ENCODE peak calls at places on chromosomes 11 and 22, in ten cellular contexts. C is transverse colon, I is upper lobe of left lung, P is A549, M is stomach, N is GM12878, Y is ovary, O is suprapubic skin, B is HepG2, H is esophagus muscularis mucosa. L is an unnamed sample.

GRCh38 chr11:100823360-100823759 is 136.3 kb downstream of the ARHGAP42 start:
- DNase-seq in N (no peak), I (no peak), O (no peak), M (no peak), H (no peak), P (no peak), C (no peak), B (no peak), Y (no peak), L (no peak)

GRCh38 chr11:128503231-128503991 is 83.9 kb downstream of the ETS1 start:
- DNase-seq in I (no peak), B (no peak), Y (no peak), N (no peak), H (no peak), M (no peak), O (no peak), P (no peak), C (no peak), L (no peak)

GRCh38 chr11:74133416-74133815 is 37.4 kb downstream of the C2CD3 start:
- DNase-seq in P (peak), O (no peak), I (no peak), M (no peak), N (no peak), Y (no peak), C (no peak), H (no peak), B (no peak), L (no peak)

GRCh38 chr11:24253237-24253760 is 243.6 kb upstream of the LUZP2 start:
- DNase-seq in N (no peak), M (no peak), O (no peak), P (no peak), C (no peak), B (no peak), H (no peak), Y (no peak), I (no peak), L (no peak)

GRCh38 chr22:48705917-48706605 is 1121.6 kb downstream of the BRD1 start:
- DNase-seq in M (no peak), H (no peak), N (no peak), C (no peak), I (peak), B (no peak), Y (no peak), O (peak), P (no peak), L (no peak)

GRCh38 chr22:37681556-37682049 is 4.5 kb upstream of the NOL12 start:
- DNase-seq in M (peak), P (peak), Y (peak), C (peak), I (no peak), N (no peak), O (no peak), H (no peak), B (peak), L (no peak)

GRCh38 chr22:44638966-44639739 is 62.9 kb upstream of the PRR5 start:
- DNase-seq in I (peak), N (no peak), C (no peak), Y (no peak), M (no peak), B (no peak), H (peak), P (no peak), O (peak), L (peak)

GRCh38 chr11:44623716-44624491 is 58.4 kb downstream of the CD82 start:
- DNase-seq in C (peak), O (peak), Y (peak), N (no peak), P (no peak), B (no peak), I (no peak), H (peak), M (peak), L (no peak)

GRCh38 chr11:2790581-2790925 is 90.8 kb upstream of the KCNQ1OT1 start:
- DNase-seq in I (peak), M (peak), O (no peak), C (peak), Y (peak), B (no peak), P (no peak), N (no peak), H (no peak), L (no peak)

GRCh38 chr11:82978422-82979099 is 77.0 kb downstream of the DDIAS start:
- DNase-seq in N (peak), O (no peak), I (no peak), C (no peak), Y (no peak), P (peak), B (peak), M (no peak), H (no peak), L (no peak)

DNA sequence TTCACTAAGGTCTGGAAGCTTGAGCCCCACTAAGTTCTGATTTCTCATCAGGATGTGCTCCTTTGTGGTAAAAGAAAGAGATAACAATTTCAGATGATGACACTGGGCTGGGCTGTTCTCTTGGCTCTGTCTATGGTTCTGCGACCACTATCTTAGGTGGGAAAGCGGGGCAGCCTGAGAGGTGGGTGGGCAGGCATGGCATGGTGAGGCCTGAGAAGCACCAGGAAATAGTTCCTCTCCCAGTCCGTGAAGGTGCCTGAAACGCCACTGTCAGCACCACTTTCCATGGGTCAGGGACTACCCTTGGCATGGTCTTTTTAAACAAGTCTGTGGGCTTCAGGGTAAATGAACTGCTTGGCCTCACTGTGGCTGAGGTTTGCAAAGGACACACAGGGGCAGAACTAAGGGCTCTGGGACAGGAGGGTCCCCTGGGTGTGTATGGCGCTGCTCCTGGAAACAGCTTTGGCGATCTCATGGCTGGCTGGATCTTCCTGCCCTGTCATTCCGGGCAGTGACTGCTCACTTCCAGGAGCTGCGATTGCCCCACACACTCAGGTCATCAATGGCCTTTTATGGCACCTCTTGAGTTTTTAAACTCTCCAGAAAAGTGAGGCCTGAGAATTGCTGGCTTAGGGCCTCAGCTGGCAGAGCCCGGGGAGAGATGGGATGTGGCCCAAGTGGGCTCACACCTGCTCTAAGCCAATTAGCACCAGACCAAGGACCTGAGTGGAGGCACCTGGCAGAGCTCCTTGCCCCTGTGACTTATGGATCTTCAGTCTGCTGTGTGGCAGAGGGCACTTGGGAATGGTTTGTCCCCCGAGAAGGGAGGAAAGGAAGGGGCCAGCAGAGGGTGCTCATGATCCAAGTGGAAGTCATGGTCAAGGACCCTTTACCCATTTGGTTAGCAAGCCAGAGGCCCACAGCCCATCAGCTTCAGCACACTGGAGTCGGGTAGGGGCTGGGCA is 55.6 kb upstream of the LYVE1 start:
- DNase-seq in O (no peak), P (peak), M (no peak), H (no peak), C (peak), Y (peak), N (no peak), I (no peak), B (peak), L (no peak)
- TF ChIP-seq EP300 in O (peak), P (no peak), M (peak), H (peak), C (no peak), Y (peak), N (no peak), I (peak), B (no peak), L (no peak)

DNA sequence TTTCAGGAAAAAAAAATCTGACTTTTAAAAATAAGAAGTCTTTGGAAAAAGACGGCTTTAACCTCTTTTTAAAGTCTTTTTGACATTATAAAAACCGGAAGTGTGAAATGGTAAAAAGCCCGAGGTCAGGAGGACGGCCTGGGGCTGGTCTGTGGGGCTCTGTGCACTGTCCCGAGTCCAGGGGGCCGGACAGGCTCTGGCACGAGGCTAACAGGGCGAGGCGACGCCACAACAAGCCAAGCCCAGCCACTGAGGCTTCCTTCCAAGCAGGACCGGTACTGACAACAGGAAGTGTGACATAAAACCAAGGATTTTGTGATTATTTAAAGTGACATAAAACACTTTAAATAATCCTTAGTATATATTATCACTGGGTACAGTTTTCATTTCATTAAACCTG is 39.2 kb downstream of the BRD1 start:
- DNase-seq in B (no peak), Y (no peak), C (peak), P (no peak), I (peak), H (no peak), O (no peak), N (no peak), M (peak), L (peak)
- TF ChIP-seq EP300 in B (no peak), Y (no peak), C (no peak), P (no peak), I (no peak), H (no peak), O (no peak), N (no peak), M (no peak), L (peak)

GRCh38 chr11:14567064-14567651 is 47.0 kb upstream of the PSMA1 start:
- DNase-seq in M (no peak), N (no peak), Y (no peak), H (no peak), P (no peak), B (no peak), O (no peak), C (no peak), I (no peak), L (no peak)
- TF ChIP-seq EP300 in M (no peak), N (no peak), Y (no peak), H (no peak), P (no peak), B (no peak), O (no peak), C (no peak), I (no peak), L (no peak)

DNA sequence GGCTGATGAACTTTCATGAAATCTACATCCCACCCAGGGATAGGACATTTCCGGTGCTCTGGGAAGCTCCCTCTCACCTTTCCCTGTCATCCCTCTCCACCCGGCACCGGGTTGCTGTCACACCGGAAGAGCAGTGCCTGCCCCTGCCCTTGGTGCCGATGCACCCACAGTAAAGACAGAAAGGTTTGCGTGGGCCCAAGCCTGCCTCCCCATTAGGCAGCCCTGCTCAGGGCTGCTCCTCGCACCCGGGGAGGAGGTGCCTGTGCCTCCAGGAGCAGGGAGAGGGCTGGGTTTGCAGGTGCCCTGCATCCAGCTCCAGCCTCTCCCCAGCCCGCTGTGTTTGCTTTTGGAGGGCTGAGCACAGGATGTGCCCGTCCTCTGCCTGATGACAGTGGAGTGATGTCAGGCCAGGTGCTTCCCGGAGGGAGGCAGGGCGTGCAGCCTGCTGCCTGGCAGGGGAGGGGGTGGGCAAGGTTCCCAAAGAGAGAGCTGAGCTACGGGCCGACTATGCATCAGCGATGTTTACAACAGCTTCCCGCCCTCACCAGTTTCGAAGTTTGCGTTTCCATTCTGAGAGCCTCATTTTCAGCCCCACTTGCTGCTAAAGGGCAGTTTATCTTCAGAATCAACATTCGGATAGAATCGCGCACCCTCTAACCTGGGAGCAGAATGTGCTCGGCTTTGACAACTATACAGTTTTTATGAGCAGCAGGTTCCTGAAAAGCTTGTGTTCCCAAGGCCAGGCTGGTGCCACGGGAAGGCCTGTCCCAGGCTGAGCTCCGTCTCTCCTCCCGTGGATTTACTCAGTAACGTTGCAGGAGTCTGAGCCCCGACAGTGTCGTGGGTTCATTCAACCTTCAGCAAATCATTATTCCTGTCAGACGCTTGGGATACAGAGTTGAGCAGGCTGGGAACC is 83.2 kb upstream of the CLDN5 start:
- DNase-seq in Y (peak), P (no peak), M (peak), O (peak), N (no peak), I (peak), H (no peak), B (no peak), C (peak), L (no peak)
- TF ChIP-seq EP300 in Y (no peak), P (no peak), M (no peak), O (no peak), N (no peak), I (peak), H (peak), B (no peak), C (no peak), L (peak)

GRCh38 chr11:45906965-45907591 is at the start of gene FREY1:
- DNase-seq in Y (no peak), H (no peak), M (no peak), B (no peak), P (no peak), C (no peak), O (no peak), N (no peak), I (peak), L (no peak)
- TF ChIP-seq EP300 in Y (no peak), H (no peak), M (no peak), B (no peak), P (no peak), C (no peak), O (no peak), N (no peak), I (no peak), L (no peak)

L was measured in tibial nerve.